ENCODE peak calls at places on chromosome 21, in nine cellular contexts. M is stimulated activated CD4-positive, alpha-beta T cell treated with anti-CD3 and anti-CD28 coated beads, Interleukin-2, amount 100 ng/mL, for 48 hours; F is activated effector memory CD4-positive, alpha-beta T cell treated with Interleukin-2 at 50 U/mL for 16 hours; K is EL; C is NCI-H2081; X is HFFc6; I is activated CD4-positive, alpha-beta T cell treated with anti-CD3 and anti-CD28 coated beads, Interleukin-2, amount 50 U/mL, for 1 hour; B is D341Med; H is activated T-cell treated with anti-CD3 and anti-CD28 coated beads for 1 hour. N is an unnamed sample.

GRCh38 chr21:26099610-26100219 is 70.9 kb downstream of the APP start:
- DNase-seq in H (no peak), I (no peak), X (no peak), M (no peak), C (peak), K (no peak), B (no peak), F (no peak), N (no peak)

GRCh38 chr21:35603471-35603870 is 456.9 kb downstream of the SETD4 start:
- DNase-seq in H (no peak), X (no peak), M (no peak), F (no peak), K (no peak), I (no peak), B (no peak), C (peak), N (no peak)

GRCh38 chr21:33251119-33251518 is 15.0 kb upstream of the IL10RB start:
- DNase-seq in X (no peak), K (no peak), C (no peak), H (no peak), I (no peak), M (no peak), F (no peak), B (no peak), N (no peak)

GRCh38 chr21:42313501-42313969 is 1.7 kb downstream of the TFF3 start:
- DNase-seq in F (no peak), B (no peak), I (no peak), K (no peak), C (peak), X (no peak), H (no peak), M (no peak), N (no peak)

GRCh38 chr21:45588861-45589491 is 46.7 kb upstream of the SLC19A1 start:
- DNase-seq in C (no peak), H (no peak), F (no peak), B (no peak), X (no peak), K (no peak), M (no peak), I (no peak), N (no peak)

GRCh38 chr21:44291936-44292811 is 6.5 kb downstream of the AIRE start:
- DNase-seq in F (no peak), I (no peak), B (no peak), H (no peak), M (no peak), C (no peak), K (no peak), X (no peak), N (no peak)

GRCh38 chr21:15250384-15250783 is 185.6 kb upstream of the NRIP1 start:
- DNase-seq in B (no peak), I (no peak), M (no peak), H (no peak), F (no peak), X (no peak), K (peak), C (no peak), N (no peak)

GRCh38 chr21:29254550-29254949 is 44.2 kb upstream of the BACH1 start:
- DNase-seq in C (no peak), I (no peak), B (no peak), F (no peak), M (no peak), X (no peak), K (no peak), H (no peak), N (no peak)

GRCh38 chr21:15059397-15059796 is 5.4 kb downstream of the NRIP1 start:
- DNase-seq in C (no peak), M (no peak), H (no peak), X (no peak), F (no peak), B (no peak), K (no peak), I (no peak), N (no peak)

GRCh38 chr21:34571994-34572393 is 42.9 kb downstream of the RCAN1 start:
- DNase-seq in K (no peak), C (no peak), X (no peak), I (no peak), M (no peak), H (no peak), F (no peak), B (no peak), N (no peak)

GRCh38 chr21:36966846-36967657 is 583 bp upstream of the HLCS start:
- DNase-seq in M (no peak), K (no peak), F (no peak), C (peak), H (no peak), I (no peak), X (no peak), B (no peak), N (no peak)

GRCh38 chr21:39137248-39138186 is 45.7 kb downstream of the PSMG1 start:
- DNase-seq in X (peak), B (no peak), C (no peak), K (peak), H (no peak), M (no peak), I (no peak), F (no peak), N (no peak)

GRCh38 chr21:32131960-32132359 is 146.9 kb downstream of the MIS18A start:
- DNase-seq in H (no peak), X (no peak), M (no peak), F (no peak), B (no peak), I (no peak), C (no peak), K (peak), N (no peak)

GRCh38 chr21:18369115-18369514 is 34.5 kb downstream of the TMPRSS15 start:
- DNase-seq in C (peak), H (no peak), B (peak), M (no peak), F (no peak), X (no peak), K (no peak), I (no peak), N (no peak)

GRCh38 chr21:45432575-45433255 is 27.8 kb downstream of the COL18A1 start:
- DNase-seq in K (peak), M (no peak), B (no peak), H (no peak), C (no peak), F (no peak), I (no peak), X (peak), N (no peak)

GRCh38 chr21:44052071-44052829 is 40.1 kb downstream of the TRAPPC10 start:
- DNase-seq in X (no peak), I (no peak), B (no peak), M (no peak), H (no peak), F (no peak), K (no peak), C (peak), N (no peak)

GRCh38 chr21:39422468-39423241 is 22.9 kb downstream of the LCA5L start:
- DNase-seq in F (no peak), H (no peak), X (no peak), M (no peak), I (no peak), C (no peak), B (no peak), K (no peak), N (no peak)

GRCh38 chr21:46667191-46667734 is 31.8 kb downstream of the PRMT2 start:
- DNase-seq in K (peak), X (no peak), C (peak), B (no peak), M (no peak), H (no peak), I (no peak), F (no peak), N (no peak)

GRCh38 chr21:25350056-25350455 is 257.2 kb downstream of the MRPL39 start:
- DNase-seq in F (no peak), H (no peak), C (no peak), K (peak), X (peak), B (peak), M (peak), I (peak), N (no peak)

GRCh38 chr21:45858180-45858579 is 123.4 kb upstream of the COL6A1 start:
- DNase-seq in H (no peak), F (no peak), X (no peak), B (no peak), M (no peak), C (no peak), K (no peak), I (no peak), N (no peak)

GRCh38 chr21:43916691-43917514 is 51.9 kb downstream of the AGPAT3 start:
- DNase-seq in C (no peak), I (peak), X (no peak), F (peak), B (no peak), K (no peak), M (peak), H (peak), N (peak)

GRCh38 chr21:39489380-39489924 is 37.7 kb downstream of the SH3BGR start:
- DNase-seq in M (no peak), H (no peak), C (no peak), X (no peak), B (no peak), I (no peak), K (no peak), F (no peak), N (no peak)

GRCh38 chr21:45078371-45078770 is 4.0 kb downstream of the ADARB1 start:
- DNase-seq in H (no peak), B (no peak), F (no peak), X (no peak), K (no peak), C (no peak), I (no peak), M (no peak), N (no peak)

GRCh38 chr21:26844258-26845065 is 747 bp downstream of the ADAMTS1 start:
- DNase-seq in B (peak), X (peak), K (peak), I (no peak), C (peak), H (no peak), F (no peak), M (no peak), N (no peak)

GRCh38 chr21:43810505-43811261 is 21.3 kb downstream of the RRP1 start:
- DNase-seq in X (peak), F (peak), B (peak), I (peak), K (peak), H (peak), M (peak), C (peak), N (peak)

GRCh38 chr21:37139902-37140301 is 66.8 kb downstream of the TTC3 start:
- DNase-seq in F (no peak), K (peak), B (peak), I (no peak), M (no peak), C (no peak), H (no peak), X (peak), N (no peak)

GRCh38 chr21:45998871-45999580 is 17.5 kb downstream of the COL6A1 start:
- DNase-seq in B (no peak), I (no peak), C (no peak), K (no peak), M (no peak), H (no peak), F (no peak), X (no peak), N (no peak)

GRCh38 chr21:16279658-16280581 is 550.1 kb downstream of the USP25 start:
- DNase-seq in I (no peak), F (no peak), C (no peak), B (peak), M (no peak), H (no peak), K (peak), X (peak), N (no peak)

GRCh38 chr21:40658237-40658636 is 188.7 kb downstream of the DSCAM start:
- DNase-seq in K (no peak), H (no peak), M (no peak), F (no peak), X (no peak), I (no peak), B (no peak), C (peak), N (no peak)

GRCh38 chr21:26064506-26064905 is 106.1 kb downstream of the APP start:
- DNase-seq in I (no peak), K (no peak), M (no peak), H (no peak), X (no peak), B (no peak), C (no peak), F (no peak), N (no peak)

GRCh38 chr21:24411429-24411828 is 1195.9 kb downstream of the MRPL39 start:
- DNase-seq in F (no peak), K (no peak), I (no peak), C (no peak), X (no peak), M (no peak), H (no peak), B (no peak), N (no peak)

GRCh38 chr21:35565204-35565611 is 495.1 kb downstream of the SETD4 start:
- DNase-seq in M (no peak), I (no peak), C (no peak), K (peak), H (no peak), B (no peak), X (peak), F (no peak), N (no peak)

GRCh38 chr21:39004776-39005605 is 178.3 kb downstream of the PSMG1 start:
- DNase-seq in M (no peak), B (no peak), K (peak), F (no peak), C (peak), I (no peak), H (no peak), X (no peak), N (no peak)

GRCh38 chr21:25934771-25935224 is 200.0 kb downstream of the GABPA start:
- DNase-seq in K (peak), B (no peak), F (no peak), C (peak), I (no peak), H (no peak), X (peak), M (peak), N (no peak)

GRCh38 chr21:42261832-42262200 is 42.9 kb downstream of the ABCG1 start:
- DNase-seq in K (no peak), B (no peak), I (no peak), H (no peak), F (no peak), M (no peak), C (no peak), X (no peak), N (no peak)

GRCh38 chr21:32103361-32103760 is 175.5 kb downstream of the MIS18A start:
- DNase-seq in F (no peak), X (no peak), H (no peak), K (no peak), M (no peak), I (no peak), B (no peak), C (no peak), N (no peak)

N was measured in GM12864.